ENCODE peak calls at places on chromosomes 11 and 22, in five cellular contexts. R is skeletal muscle cell, A is Calu3, I is epithelial cell of proximal tubule, P is H1. X is an unnamed sample.

GRCh38 chr11:123581651-123582399 is 72.6 kb downstream of the SCN3B start:
- DNase-seq in R (no peak), A (no peak), I (no peak), P (no peak), X (no peak)

GRCh38 chr11:42802211-42802918 is 509.4 kb upstream of the API5 start:
- DNase-seq in R (no peak), A (no peak), I (no peak), P (no peak), X (no peak)

GRCh38 chr11:10935015-10935564 is 77.2 kb upstream of the ZBED5 start:
- DNase-seq in R (no peak), A (no peak), I (no peak), P (no peak), X (no peak)

GRCh38 chr11:92854952-92855351 is 114.5 kb upstream of the MTNR1B start:
- DNase-seq in R (no peak), A (no peak), I (no peak), P (no peak), X (no peak)

GRCh38 chr11:46601129-46601528 is 7.3 kb upstream of the AMBRA1 start:
- DNase-seq in R (no peak), A (no peak), I (no peak), P (no peak), X (no peak)

GRCh38 chr11:31254411-31254810 is 115.1 kb downstream of the DCDC1 start:
- DNase-seq in R (no peak), A (no peak), I (no peak), P (no peak), X (no peak)

GRCh38 chr11:108241370-108242037 is 18.6 kb downstream of the ATM start:
- DNase-seq in R (no peak), A (no peak), I (no peak), P (no peak), X (no peak)

GRCh38 chr11:113317297-113317696 is 2.9 kb downstream of the TTC12 start:
- DNase-seq in R (no peak), A (no peak), I (no peak), P (no peak), X (no peak)

GRCh38 chr11:108705061-108705460 is 40.2 kb downstream of the DDX10 start:
- DNase-seq in R (no peak), A (no peak), I (no peak), P (no peak), X (no peak)

GRCh38 chr22:47835726-47836125 is 1073.3 kb downstream of the TBC1D22A start:
- DNase-seq in R (peak), A (no peak), I (peak), P (no peak), X (no peak)

GRCh38 chr11:62805991-62806441 is 776 bp upstream of the NXF1 start:
- DNase-seq in R (no peak), A (no peak), I (no peak), P (no peak), X (no peak)

GRCh38 chr11:11279956-11280689 is 72.9 kb downstream of the CSNK2A3 start:
- DNase-seq in R (no peak), A (no peak), I (no peak), P (no peak), X (no peak)

GRCh38 chr11:69374110-69374981 is 80.4 kb downstream of the MYEOV start:
- DNase-seq in R (no peak), A (no peak), I (no peak), P (peak), X (peak)

GRCh38 chr11:66317766-66318575 is 1.1 kb upstream of the CD248 start:
- DNase-seq in R (peak), A (no peak), I (peak), P (no peak), X (peak)

GRCh38 chr11:64210301-64211020 is 3.9 kb downstream of the FERMT3 start:
- DNase-seq in R (no peak), A (no peak), I (no peak), P (no peak), X (no peak)

GRCh38 chr11:59776210-59777066 is 21.3 kb downstream of the STX3 start:
- DNase-seq in R (no peak), A (peak), I (peak), P (no peak), X (no peak)

GRCh38 chr22:48829908-48830307 is 997.8 kb downstream of the BRD1 start:
- DNase-seq in R (no peak), A (no peak), I (no peak), P (no peak), X (no peak)

GRCh38 chr11:117780456-117780855 is 16.6 kb downstream of the DSCAML1 start:
- DNase-seq in R (no peak), A (no peak), I (no peak), P (no peak), X (no peak)

GRCh38 chr22:39435616-39436015 is 21.2 kb upstream of the MGAT3 start:
- DNase-seq in R (no peak), A (no peak), I (no peak), P (no peak), X (no peak)

GRCh38 chr11:114077482-114078305 is 18.2 kb downstream of the ZBTB16 start:
- DNase-seq in R (no peak), A (no peak), I (no peak), P (no peak), X (no peak)

GRCh38 chr11:63536669-63537292 is at the start of gene PLAAT4:
- DNase-seq in R (no peak), A (peak), I (peak), P (no peak), X (peak)

GRCh38 chr11:65558002-65558784 is at the start of gene LTBP3:
- DNase-seq in R (no peak), A (peak), I (no peak), P (peak), X (peak)

GRCh38 chr11:33505140-33505539 is 195.5 kb downstream of the C11orf91 start:
- DNase-seq in R (no peak), A (no peak), I (no peak), P (no peak), X (no peak)

GRCh38 chr11:19160839-19161238 is 40.9 kb downstream of the CSRP3 start:
- DNase-seq in R (no peak), A (no peak), I (no peak), P (no peak), X (no peak)

GRCh38 chr11:87473174-87473573 is 435.4 kb downstream of the TMEM135 start:
- DNase-seq in R (peak), A (no peak), I (peak), P (no peak), X (no peak)

GRCh38 chr22:29524440-29525191 is 28.9 kb downstream of the THOC5 start:
- DNase-seq in R (no peak), A (peak), I (no peak), P (peak), X (peak)

GRCh38 chr11:62472063-62472884 is 53.4 kb downstream of the SCGB1A1 start:
- DNase-seq in R (peak), A (peak), I (no peak), P (no peak), X (no peak)

GRCh38 chr11:28110108-28110838 is 2.1 kb downstream of the METTL15 start:
- DNase-seq in R (no peak), A (peak), I (peak), P (peak), X (peak)

GRCh38 chr11:9137293-9138132 is 46.1 kb upstream of the SCUBE2 start:
- DNase-seq in R (no peak), A (peak), I (no peak), P (peak), X (peak)

GRCh38 chr11:46900091-46900746 is 18.1 kb downstream of the LRP4 start:
- DNase-seq in R (no peak), A (no peak), I (no peak), P (no peak), X (no peak)

GRCh38 chr11:68903288-68903630 is 373 bp downstream of the MRPL21 start:
- DNase-seq in R (no peak), A (no peak), I (no peak), P (no peak), X (no peak)

GRCh38 chr22:41197808-41198585 is 7.1 kb upstream of the L3MBTL2 start:
- DNase-seq in R (no peak), A (peak), I (no peak), P (no peak), X (peak)

GRCh38 chr11:84117394-84117793 is 831.2 kb upstream of the CCDC90B start:
- DNase-seq in R (no peak), A (no peak), I (no peak), P (no peak), X (no peak)

GRCh38 chr11:82701847-82702520 is 31.7 kb downstream of the FAM181B start:
- DNase-seq in R (peak), A (peak), I (no peak), P (peak), X (no peak)

GRCh38 chr11:61480936-61481335 is 27.6 kb upstream of the LRRC10B start:
- DNase-seq in R (no peak), A (peak), I (no peak), P (peak), X (no peak)

GRCh38 chr11:81995907-81996306 is 737.8 kb downstream of the FAM181B start:
- DNase-seq in R (no peak), A (no peak), I (no peak), P (no peak), X (no peak)

GRCh38 chr11:5234390-5234834 is at the start of gene HBD:
- DNase-seq in R (no peak), A (no peak), I (no peak), P (no peak), X (no peak)

GRCh38 chr11:10303558-10304363 is 1.1 kb upstream of the ADM start:
- DNase-seq in R (no peak), A (peak), I (no peak), P (peak), X (peak)

GRCh38 chr22:50309601-50309991 is 2.1 kb upstream of the PLXNB2 start:
- DNase-seq in R (no peak), A (no peak), I (no peak), P (no peak), X (no peak)